ENCODE peak calls at places on chromosomes 5 and 9, in five cellular contexts. B, X, N, V and I are unnamed samples.

GRCh38 chr5:111197523-111197922 is 26.7 kb upstream of the CAMK4 start:
- DNase-seq in X (no peak), B (peak), V (no peak), N (no peak), I (no peak)

GRCh38 chr9:114504341-114505186 is 709 bp downstream of the WHRN start:
- DNase-seq in B (peak), V (no peak), N (peak), X (no peak), I (no peak)

GRCh38 chr9:76333319-76333880 is 60.8 kb downstream of the RFK start:
- DNase-seq in B (no peak), X (no peak), V (no peak), N (no peak), I (no peak)

GRCh38 chr9:85941966-85942912 is 1.3 kb downstream of the NAA35 start:
- DNase-seq in N (no peak), V (no peak), X (no peak), B (peak), I (no peak)

GRCh38 chr5:57311251-57311650 is 137.4 kb downstream of the GPBP1 start:
- DNase-seq in V (no peak), N (no peak), X (no peak), B (peak), I (no peak)

GRCh38 chr9:18568969-18569368 is 95.0 kb downstream of the ADAMTSL1 start:
- DNase-seq in B (peak), X (no peak), N (no peak), V (no peak), I (no peak)

GRCh38 chr9:9749591-9749990 is 863.2 kb downstream of the PTPRD start:
- DNase-seq in N (no peak), B (no peak), V (no peak), X (no peak), I (no peak)

GRCh38 chr9:7907636-7908195 is 108.1 kb upstream of the DMAC1 start:
- DNase-seq in B (no peak), V (no peak), X (no peak), N (no peak), I (no peak)

GRCh38 chr5:112995764-112996618 is 19.4 kb downstream of the DCP2 start:
- DNase-seq in V (peak), X (peak), N (peak), B (peak), I (peak)

GRCh38 chr5:24110019-24110615 is 534.7 kb downstream of the CDH10 start:
- DNase-seq in X (peak), B (peak), N (no peak), V (no peak), I (no peak)

GRCh38 chr9:127778280-127779135 is at the start of gene SH2D3C:
- DNase-seq in X (no peak), N (peak), B (peak), V (no peak), I (no peak)

GRCh38 chr9:7094052-7094451 is 336.3 kb downstream of the KDM4C start:
- DNase-seq in X (no peak), V (no peak), N (no peak), B (peak), I (no peak)

GRCh38 chr9:77877976-77878375 is 153.6 kb downstream of the GNAQ start:
- DNase-seq in N (no peak), B (peak), X (no peak), V (no peak), I (no peak)

GRCh38 chr9:76987594-76988200 is 31.8 kb upstream of the FOXB2 start:
- DNase-seq in B (peak), N (no peak), V (no peak), X (peak), I (no peak)

GRCh38 chr5:178284095-178284675 is 51.6 kb upstream of the PHYKPL start:
- DNase-seq in B (no peak), N (no peak), X (no peak), V (no peak), I (no peak)

GRCh38 chr9:19471737-19472648 is 63.2 kb downstream of the ACER2 start:
- DNase-seq in V (no peak), B (peak), N (peak), X (peak), I (no peak)

GRCh38 chr5:9661316-9662015 is 31.3 kb upstream of the TAS2R1 start:
- DNase-seq in X (no peak), B (no peak), N (no peak), V (no peak), I (no peak)